ENCODE peak calls at places on chromosome 20, in nine cellular contexts. J is astrocyte, R is Peyer's patch, Y is stomach, F is right lobe of liver, L is K562, Z is psoas muscle, U is iPS DF 6.9, O is prostate gland. D is an unnamed sample.
A peak's percentile ranks its signal among the peaks of the same experiment; 100 is the strongest.

GRCh38 chr20:62938105-62938888 is at the start of gene GID8:
- DNase-seq in O (peak; percentile 22), F (peak; percentile 63), Y (peak; percentile 60), U (no peak), R (peak; percentile 58), Z (peak; percentile 76), J (peak; percentile 30), L (no peak), D (no peak)

GRCh38 chr20:31630187-31630790 is 7.4 kb upstream of the COX4I2 start:
- DNase-seq in Z (no peak), U (no peak), Y (peak; percentile 91), O (peak; percentile 46), J (no peak), L (no peak), R (no peak), F (no peak), D (no peak)

GRCh38 chr20:14521436-14521835 is 184.0 kb upstream of the FLRT3 start:
- DNase-seq in J (no peak), R (no peak), U (no peak), F (no peak), Y (no peak), O (no peak), Z (no peak), L (no peak), D (no peak)

GRCh38 chr20:63280929-63281545 is 8.4 kb downstream of the ARFGAP1 start:
- DNase-seq in L (no peak), F (no peak), J (no peak), R (no peak), U (no peak), O (no peak), Y (no peak), Z (no peak), D (no peak)

GRCh38 chr20:45892049-45892816 is 1.1 kb downstream of the CTSA start:
- DNase-seq in L (peak; percentile 50), F (no peak), Y (peak; percentile 28), R (no peak), U (no peak), J (no peak), O (no peak), Z (no peak), D (no peak)

GRCh38 chr20:63903796-63904570 is 9.1 kb downstream of the DNAJC5 start:
- DNase-seq in Y (no peak), Z (no peak), L (no peak), R (no peak), F (no peak), J (no peak), O (no peak), U (no peak), D (no peak)

GRCh38 chr20:47205577-47206123 is 150.8 kb downstream of the ZMYND8 start:
- DNase-seq in O (peak; percentile 38), U (peak; percentile 37), L (peak; percentile 74), Z (peak; percentile 85), F (peak; percentile 76), R (no peak), J (peak; percentile 68), Y (peak; percentile 63), D (peak; percentile 21)

GRCh38 chr20:4546786-4547185 is 174.9 kb upstream of the PRND start:
- DNase-seq in R (no peak), L (no peak), Y (no peak), F (no peak), Z (no peak), U (no peak), J (peak; percentile 91), O (no peak), D (no peak)

GRCh38 chr20:31906001-31906400 is 35.6 kb downstream of the TTLL9 start:
- DNase-seq in L (no peak), J (no peak), O (no peak), Y (no peak), R (no peak), U (no peak), F (no peak), Z (no peak), D (no peak)

GRCh38 chr20:60057123-60057865 is 99.1 kb downstream of the CDH26 start:
- DNase-seq in J (peak; percentile 22), R (peak; percentile 34), Z (peak; percentile 80), O (peak; percentile 63), Y (peak; percentile 52), U (peak; percentile 25), F (peak; percentile 61), L (peak; percentile 67), D (no peak)

GRCh38 chr20:33653218-33653899 is 8.8 kb upstream of the C20orf144 start:
- DNase-seq in L (peak; percentile 75), Z (no peak), Y (peak; percentile 71), U (no peak), J (no peak), R (peak; percentile 55), F (no peak), O (no peak), D (no peak)

GRCh38 chr20:37947943-37948342 is 45.0 kb downstream of the VSTM2L start:
- DNase-seq in O (no peak), F (no peak), Z (no peak), U (no peak), R (no peak), J (no peak), L (no peak), Y (no peak), D (no peak)

GRCh38 chr20:22346716-22347115 is 237.7 kb downstream of the FOXA2 start:
- DNase-seq in L (no peak), Y (no peak), F (no peak), O (no peak), Z (no peak), U (no peak), R (no peak), J (no peak), D (no peak)

GRCh38 chr20:4904127-4904860 is 97.0 kb downstream of the SLC23A2 start:
- DNase-seq in F (no peak), J (no peak), O (no peak), U (no peak), L (no peak), R (no peak), Z (no peak), Y (no peak), D (no peak)

GRCh38 chr20:35618372-35619131 is 2.9 kb downstream of the SPAG4 start:
- DNase-seq in L (no peak), U (no peak), F (peak; percentile 50), Y (no peak), Z (no peak), O (no peak), R (no peak), J (peak; percentile 8), D (no peak)

GRCh38 chr20:53942121-53942816 is 128.1 kb downstream of the BCAS1 start:
- DNase-seq in Z (no peak), J (peak; percentile 45), L (no peak), Y (no peak), O (no peak), F (no peak), R (no peak), U (peak; percentile 54), D (no peak)

GRCh38 chr20:40741507-40742106 is 52.6 kb upstream of the MAFB start:
- DNase-seq in R (no peak), F (peak; percentile 68), J (peak; percentile 9), O (peak; percentile 13), Y (peak; percentile 67), L (peak; percentile 40), U (peak; percentile 47), Z (no peak), D (no peak)

GRCh38 chr20:9516658-9516987 is 2.2 kb downstream of the LAMP5 start:
- DNase-seq in J (no peak), Z (no peak), R (no peak), Y (no peak), F (no peak), U (no peak), O (no peak), L (no peak), D (no peak)

GRCh38 chr20:50848341-50848808 is 53.5 kb downstream of the BCAS4 start:
- DNase-seq in L (no peak), O (peak; percentile 36), R (peak; percentile 27), J (no peak), U (no peak), Y (peak; percentile 52), Z (no peak), F (peak; percentile 60), D (peak; percentile 21)
- H3K4me1 ChIP-seq in L (no peaks in the 10 kb centered on the region), O (no peaks in the 10 kb centered on the region), R (peaks cover 12% of the 10 kb centered on the region), J (peaks cover 19% of the 10 kb centered on the region), U (peaks cover 6% of the 10 kb centered on the region), Y (peaks cover 13% of the 10 kb centered on the region), Z (peaks cover 4% of the 10 kb centered on the region), F (no peaks in the 10 kb centered on the region), D (peaks cover 31% of the 10 kb centered on the region)

GRCh38 chr20:20710443-20710842 is 2.0 kb downstream of the RALGAPA2 start:
- DNase-seq in O (no peak), Z (no peak), R (no peak), L (no peak), F (no peak), Y (no peak), U (no peak), J (no peak), D (no peak)

GRCh38 chr20:20709858-20710257 is 2.6 kb downstream of the RALGAPA2 start:
- DNase-seq in R (no peak), U (no peak), J (no peak), O (no peak), Y (no peak), L (no peak), F (no peak), Z (no peak), D (no peak)

GRCh38 chr20:20710847-20711315 is 1.6 kb downstream of the RALGAPA2 start:
- DNase-seq in Y (peak; percentile 77), U (no peak), F (peak; percentile 78), O (peak; percentile 67), R (no peak), Z (no peak), L (no peak), J (no peak), D (no peak)

GRCh38 chr20:20702330-20703245 is 9.9 kb downstream of the RALGAPA2 start:
- DNase-seq in R (no peak), U (no peak), F (no peak), Z (no peak), Y (no peak), J (no peak), L (no peak), O (no peak), D (no peak)

GRCh38 chr20:20706285-20706684 is 6.2 kb downstream of the RALGAPA2 start:
- DNase-seq in O (peak; percentile 35), J (no peak), U (no peak), R (no peak), L (no peak), F (no peak), Y (peak; percentile 32), Z (no peak), D (no peak)
- H3K27ac ChIP-seq in O (peak overlapping the region; percentile 8), J (no peak overlapping the region), U (no peak overlapping the region), R (no peak overlapping the region), L (no peak overlapping the region), F (peak overlapping the region; percentile 34), Y (peak overlapping the region; percentile 59), Z (peak overlapping the region; percentile 59), D (no peak overlapping the region)

GRCh38 chr20:43925786-43926185 is 11.1 kb downstream of the TOX2 start:
- DNase-seq in R (no peak), Y (no peak), F (no peak), U (no peak), O (no peak), L (no peak), Z (no peak), J (peak; percentile 36), D (no peak)
- H3K4me1 ChIP-seq in R (peaks cover 11% of the 10 kb centered on the region), Y (no peaks in the 10 kb centered on the region), F (no peaks in the 10 kb centered on the region), U (no peaks in the 10 kb centered on the region), O (no peaks in the 10 kb centered on the region), L (no peaks in the 10 kb centered on the region), Z (no peaks in the 10 kb centered on the region), J (peaks cover 8% of the 10 kb centered on the region), D (peaks cover 16% of the 10 kb centered on the region)

DNA sequence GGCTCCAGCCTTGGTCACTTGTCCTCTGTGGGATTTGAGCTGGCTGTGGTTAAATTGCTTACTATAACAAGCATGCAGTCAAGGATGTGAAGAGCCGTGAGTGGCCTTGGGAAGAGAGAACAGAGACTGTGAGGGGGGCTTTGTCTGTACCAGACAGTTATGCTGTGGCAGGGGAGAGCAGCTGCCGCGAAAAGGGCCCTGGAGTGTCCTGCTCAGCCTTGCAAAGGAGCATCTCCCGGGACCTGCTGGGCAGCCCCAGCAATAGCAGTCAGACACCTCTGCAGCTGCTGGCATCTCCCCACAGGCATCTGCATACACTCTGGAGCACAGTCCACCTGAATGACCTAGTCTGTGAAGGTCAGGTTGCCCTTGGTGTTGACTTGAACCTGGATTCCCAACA is 6.3 kb downstream of the EBF4 start:
- DNase-seq in J (no peak), R (no peak), Y (peak; percentile 14), Z (no peak), F (no peak), U (no peak), L (no peak), O (peak; percentile 1), D (no peak)
- H3K27ac ChIP-seq in J (no peak overlapping the region), R (no peak overlapping the region), Y (no peak overlapping the region), Z (no peak overlapping the region), F (no peak overlapping the region), U (no peak overlapping the region), L (no peak overlapping the region), O (no peak overlapping the region), D (no peak overlapping the region)